ENCODE peak calls at places on chromosome 9, in eight cellular contexts. S is endodermal cell, C is tibial artery, K is cardiac fibroblast, Y is endothelial cell, G is PC-3, N is HFF-Myc, I is gastrocnemius medialis. W is an unnamed sample.

GRCh38 chr9:85162822-85163221 is 493.3 kb downstream of the NTRK2 start:
- DNase-seq in Y (no peak), C (no peak), G (no peak), N (no peak), S (no peak), K (no peak), I (peak; percentile 19), W (no peak)

GRCh38 chr9:32708480-32709150 is 73.1 kb upstream of the TAF1L start:
- DNase-seq in N (no peak), G (no peak), I (no peak), K (no peak), C (no peak), S (no peak), Y (no peak), W (no peak)

GRCh38 chr9:124854161-124854560 is 901 bp downstream of the WDR38 start:
- DNase-seq in K (no peak), S (no peak), I (no peak), C (no peak), G (no peak), N (no peak), Y (no peak), W (no peak)

GRCh38 chr9:12723409-12724028 is 30.3 kb downstream of the TYRP1 start:
- DNase-seq in G (peak; percentile 50), S (no peak), I (no peak), N (no peak), Y (no peak), K (peak; percentile 60), C (no peak), W (no peak)

GRCh38 chr9:129609486-129610192 is 11.3 kb downstream of the C9orf50 start:
- DNase-seq in K (peak; percentile 41), C (peak; percentile 62), G (no peak), S (peak; percentile 70), Y (no peak), I (no peak), N (no peak), W (peak; percentile 70)

GRCh38 chr9:114611516-114612271 is 603 bp downstream of the TMEM268 start:
- DNase-seq in S (peak; percentile 81), I (peak; percentile 75), Y (peak; percentile 26), C (peak; percentile 68), K (peak; percentile 73), N (no peak), G (peak; percentile 34), W (peak; percentile 39)

GRCh38 chr9:79663878-79664277 is 92.1 kb downstream of the TLE4 start:
- DNase-seq in C (no peak), K (no peak), S (no peak), Y (no peak), N (no peak), G (no peak), I (no peak), W (no peak)

GRCh38 chr9:22913026-22913425 is 466.4 kb downstream of the DMRTA1 start:
- DNase-seq in S (no peak), G (no peak), C (no peak), N (no peak), I (no peak), Y (no peak), K (no peak), W (no peak)

GRCh38 chr9:96379461-96379860 is 4.0 kb downstream of the SLC35D2 start:
- DNase-seq in N (no peak), K (no peak), S (no peak), I (no peak), G (no peak), C (no peak), Y (no peak), W (no peak)

GRCh38 chr9:95024097-95024671 is 293.3 kb downstream of the FANCC start:
- DNase-seq in G (peak; percentile 20), S (peak; percentile 66), Y (peak; percentile 16), I (peak; percentile 89), K (peak; percentile 50), N (no peak), C (no peak), W (no peak)

GRCh38 chr9:28389411-28389810 is 816.1 kb upstream of the C9orf72 start:
- DNase-seq in G (no peak), I (no peak), K (no peak), Y (no peak), N (no peak), S (peak; percentile 56), C (no peak), W (no peak)

GRCh38 chr9:121024237-121024636 is 25.8 kb downstream of the C5 start:
- DNase-seq in N (no peak), K (no peak), S (no peak), Y (no peak), I (no peak), G (no peak), C (no peak), W (no peak)

GRCh38 chr9:121021294-121021693 is 28.8 kb downstream of the C5 start:
- DNase-seq in N (peak; percentile 46), G (no peak), K (peak; percentile 43), I (peak; percentile 36), S (no peak), C (no peak), Y (no peak), W (no peak)

GRCh38 chr9:121026768-121027167 is 23.3 kb downstream of the C5 start:
- DNase-seq in Y (no peak), N (no peak), K (no peak), S (no peak), I (no peak), C (no peak), G (peak; percentile 40), W (no peak)

GRCh38 chr9:121026260-121026691 is 23.8 kb downstream of the C5 start:
- DNase-seq in G (peak; percentile 78), S (no peak), I (no peak), K (peak; percentile 30), C (no peak), Y (no peak), N (no peak), W (peak; percentile 52)

GRCh38 chr9:121023064-121023463 is 27.0 kb downstream of the C5 start:
- DNase-seq in I (no peak), K (peak; percentile 15), S (peak; percentile 71), N (no peak), G (no peak), Y (no peak), C (no peak), W (peak; percentile 33)
- TF ChIP-seq CTCF in I (no peak), K (peak; percentile 2), S (peak; percentile 71), N (peak; percentile 37), G (no peak), Y (no peak), C (no peak), W (no peak)

GRCh38 chr9:132769895-132770774 is 99.9 kb downstream of the GTF3C4 start:
- DNase-seq in N (no peak), C (peak; percentile 66), S (peak; percentile 90), K (peak; percentile 62), Y (peak; percentile 52), I (peak; percentile 20), G (peak; percentile 18), W (peak; percentile 60)

GRCh38 chr9:132773093-132773492 is 102.8 kb downstream of the GTF3C4 start:
- DNase-seq in I (no peak), Y (no peak), G (no peak), S (peak; percentile 24), K (no peak), N (no peak), C (no peak), W (no peak)

GRCh38 chr9:132770775-132771310 is 100.6 kb downstream of the GTF3C4 start:
- DNase-seq in C (no peak), N (no peak), G (no peak), K (no peak), Y (no peak), S (no peak), I (no peak), W (no peak)

GRCh38 chr9:132773764-132774339 is 103.6 kb downstream of the GTF3C4 start:
- DNase-seq in C (no peak), N (no peak), G (no peak), I (no peak), S (peak; percentile 26), K (no peak), Y (no peak), W (no peak)

GRCh38 chr9:132768932-132769894 is 98.9 kb downstream of the GTF3C4 start:
- DNase-seq in S (peak; percentile 91), Y (peak; percentile 74), G (peak; percentile 41), C (peak; percentile 61), K (peak; percentile 63), I (peak; percentile 22), N (peak; percentile 48), W (peak; percentile 60)
- TF ChIP-seq CTCF in S (peak; percentile 65), Y (peak; percentile 82), G (peak; percentile 40), C (peak; percentile 32), K (peak; percentile 42), I (no peak), N (peak; percentile 40), W (peak; percentile 44)

GRCh38 chr9:136372561-136373299 is 739 bp downstream of the CARD9 start:
- DNase-seq in C (peak; percentile 70), Y (no peak), S (peak; percentile 71), G (peak; percentile 8), I (peak; percentile 42), K (peak; percentile 69), N (no peak), W (peak; percentile 81)
- TF ChIP-seq CTCF in C (no peak), Y (no peak), S (no peak), G (no peak), I (no peak), K (no peak), N (peak; percentile 43), W (no peak)

GRCh38 chr9:120608421-120608820 is 28.5 kb upstream of the CDK5RAP2 start:
- DNase-seq in S (no peak), Y (no peak), N (no peak), I (no peak), K (peak; percentile 36), C (no peak), G (peak; percentile 48), W (no peak)

GRCh38 chr9:120611690-120612068 is 31.7 kb upstream of the CDK5RAP2 start:
- DNase-seq in C (no peak), Y (no peak), I (no peak), S (no peak), K (no peak), N (no peak), G (no peak), W (no peak)

GRCh38 chr9:120612218-120612617 is 32.3 kb upstream of the CDK5RAP2 start:
- DNase-seq in I (no peak), S (no peak), G (peak; percentile 18), C (no peak), K (no peak), N (no peak), Y (no peak), W (no peak)

GRCh38 chr9:120609636-120610035 is 29.7 kb upstream of the CDK5RAP2 start:
- DNase-seq in N (no peak), K (peak; percentile 27), I (no peak), S (no peak), G (no peak), Y (no peak), C (no peak), W (no peak)

DNA sequence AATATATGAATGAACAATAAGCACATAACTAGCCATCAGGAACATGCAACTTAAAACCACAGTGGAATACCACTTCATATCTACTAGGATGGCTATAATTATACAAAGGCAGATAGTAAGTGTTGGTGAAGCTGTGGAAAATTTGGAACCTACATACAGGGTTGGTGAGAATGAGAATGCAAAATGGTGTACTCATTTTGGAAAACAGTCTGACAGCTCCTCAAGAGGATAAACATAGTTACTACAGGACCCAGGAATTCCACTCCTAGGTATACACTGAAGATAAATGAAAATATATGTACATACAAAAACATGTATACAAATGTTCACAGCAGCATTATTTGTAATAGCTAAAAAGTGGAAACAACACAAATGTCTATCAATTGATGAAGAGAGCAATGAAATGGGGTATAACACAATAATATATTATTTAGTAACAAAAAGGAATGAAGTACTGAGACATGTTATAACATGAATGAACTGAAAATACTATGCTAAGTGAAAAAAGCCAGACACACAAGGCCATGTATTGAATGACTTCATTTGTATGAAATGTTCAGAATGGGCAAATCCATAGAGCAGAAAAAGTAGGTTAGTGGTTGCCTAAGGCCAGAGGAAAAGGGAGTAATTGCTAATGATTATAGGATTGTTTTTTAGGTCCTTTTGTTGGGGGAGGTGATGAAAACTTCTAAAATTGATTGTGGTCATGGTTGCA is 31.2 kb upstream of the CDK5RAP2 start:
- DNase-seq in N (no peak), C (no peak), I (no peak), G (peak; percentile 21), Y (no peak), S (no peak), K (peak; percentile 32), W (no peak)
- TF ChIP-seq CTCF in N (no peak), C (no peak), I (no peak), G (peak; percentile 45), Y (peak; percentile 55), S (peak; percentile 65), K (peak; percentile 41), W (no peak)

W was measured in Calu3.